ENCODE peak calls at places on chromosomes 2 and 18, in seven cellular contexts. M is adrenal gland, T is A549, E is K562, G is heart right ventricle, I is BE2C, H is prostate gland. N is an unnamed sample. For H3K4me1, the result is how much of the 10 kb centered on the place peaks cover.

GRCh38 chr2:202140522-202141292 is 67.7 kb downstream of the KIAA2012 start:
- DNase-seq in E (no peak), M (no peak), H (no peak), I (peak), G (no peak), T (no peak), N (no peak)

GRCh38 chr2:149612122-149612521 is 24.5 kb upstream of the MMADHC start:
- DNase-seq in M (no peak), T (no peak), E (no peak), G (no peak), I (no peak), H (peak), N (no peak)

GRCh38 chr2:165406053-165406628 is 63.4 kb upstream of the CSRNP3 start:
- DNase-seq in M (no peak), H (no peak), I (no peak), T (no peak), G (no peak), E (no peak), N (no peak)

GRCh38 chr2:63790913-63791312 is 50.8 kb upstream of the UGP2 start:
- DNase-seq in T (peak), H (no peak), G (no peak), E (no peak), M (no peak), I (no peak), N (no peak)

GRCh38 chr2:21501344-21502027 is 377.7 kb downstream of the TDRD15 start:
- DNase-seq in I (peak), G (no peak), M (no peak), T (no peak), E (no peak), H (no peak), N (no peak)

GRCh38 chr2:174760845-174761473 is 3.3 kb downstream of the CHRNA1 start:
- DNase-seq in G (no peak), T (no peak), I (no peak), E (no peak), H (no peak), M (no peak), N (no peak)

GRCh38 chr2:234414591-234414990 is 82.3 kb downstream of the ARL4C start:
- DNase-seq in E (no peak), I (no peak), T (no peak), M (no peak), G (no peak), H (no peak), N (no peak)

GRCh38 chr2:178891265-178891958 is 84.2 kb upstream of the TTN start:
- DNase-seq in G (peak), E (peak), M (peak), H (peak), T (peak), I (peak), N (peak)

GRCh38 chr18:46715062-46715461 is 41.8 kb downstream of the ST8SIA5 start:
- DNase-seq in T (no peak), E (no peak), M (no peak), I (no peak), H (no peak), G (no peak), N (no peak)

GRCh38 chr2:161237397-161238263 is 70.6 kb upstream of the PSMD14 start:
- DNase-seq in E (no peak), M (peak), H (no peak), G (peak), T (no peak), I (peak), N (peak)

GRCh38 chr2:229270551-229271410 is at the start of gene PID1:
- DNase-seq in G (no peak), M (peak), T (peak), E (no peak), I (no peak), H (no peak), N (peak)

GRCh38 chr2:120599656-120600055 is 136.0 kb upstream of the GLI2 start:
- DNase-seq in E (no peak), H (no peak), G (no peak), I (no peak), M (no peak), T (no peak), N (no peak)

GRCh38 chr2:105468655-105469042 is 69.8 kb upstream of the FHL2 start:
- DNase-seq in I (no peak), G (no peak), M (no peak), T (no peak), E (no peak), H (no peak), N (no peak)

GRCh38 chr18:13159579-13159978 is 59.0 kb upstream of the LDLRAD4 start:
- DNase-seq in H (no peak), E (peak), G (peak), M (no peak), T (peak), I (peak), N (no peak)

GRCh38 chr2:18536100-18536499 is 24.4 kb downstream of the RDH14 start:
- DNase-seq in M (no peak), I (no peak), E (no peak), T (no peak), G (no peak), H (no peak), N (no peak)

GRCh38 chr18:13220326-13220991 is 1.9 kb downstream of the LDLRAD4 start:
- DNase-seq in G (peak), M (no peak), T (no peak), H (no peak), E (no peak), I (no peak), N (peak)

GRCh38 chr2:46294185-46294836 is 2.9 kb upstream of the EPAS1 start:
- DNase-seq in T (peak), G (no peak), M (no peak), I (peak), H (no peak), E (peak), N (peak)

GRCh38 chr18:21117385-21118135 is 5.9 kb upstream of the ROCK1 start:
- DNase-seq in E (no peak), I (no peak), T (no peak), G (no peak), H (no peak), M (no peak), N (no peak)
- H3K4me3 ChIP-seq in E (no peak), I (no peak), T (no peak), G (no peak), H (no peak), M (no peak), N (no peak)

DNA sequence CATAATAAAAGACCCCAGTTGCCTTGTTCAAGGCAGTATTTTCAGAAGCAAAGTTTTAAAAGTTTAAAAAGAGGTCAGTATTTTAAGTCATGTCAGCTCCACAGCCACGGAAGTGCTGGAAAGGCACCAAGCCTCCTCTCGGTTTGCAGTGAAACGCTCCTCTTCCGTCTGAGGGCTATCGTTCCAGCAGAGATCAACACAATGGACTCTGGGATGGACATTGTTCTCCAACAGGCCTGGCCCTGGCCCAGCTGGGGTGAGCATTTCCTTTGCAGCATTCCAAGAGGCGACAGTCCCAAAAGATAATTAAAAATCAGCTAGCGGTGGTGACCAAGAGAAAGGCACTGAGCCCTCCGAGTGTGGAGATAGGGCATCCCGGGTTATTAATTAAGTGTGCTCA is 96.0 kb upstream of the LCLAT1 start:
- DNase-seq in G (peak), I (no peak), E (no peak), T (no peak), M (no peak), H (no peak), N (no peak)
- H3K4me1 ChIP-seq in G (under half), I (under half), E (under half), T (under half), M (under half), H (under half), N (under half)

GRCh38 chr2:238861766-238862315 is 14.0 kb downstream of the TWIST2 start:
- DNase-seq in H (no peak), E (no peak), T (no peak), G (no peak), M (no peak), I (no peak), N (no peak)

GRCh38 chr2:238863231-238863630 is 15.3 kb downstream of the TWIST2 start:
- DNase-seq in E (no peak), T (no peak), M (no peak), I (no peak), H (no peak), G (no peak), N (no peak)

GRCh38 chr2:238859636-238860347 is 11.9 kb downstream of the TWIST2 start:
- DNase-seq in G (no peak), H (no peak), E (no peak), T (no peak), M (no peak), I (no peak), N (no peak)

GRCh38 chr2:238862701-238863100 is 14.8 kb downstream of the TWIST2 start:
- DNase-seq in I (no peak), G (no peak), H (no peak), M (no peak), E (no peak), T (no peak), N (no peak)

DNA sequence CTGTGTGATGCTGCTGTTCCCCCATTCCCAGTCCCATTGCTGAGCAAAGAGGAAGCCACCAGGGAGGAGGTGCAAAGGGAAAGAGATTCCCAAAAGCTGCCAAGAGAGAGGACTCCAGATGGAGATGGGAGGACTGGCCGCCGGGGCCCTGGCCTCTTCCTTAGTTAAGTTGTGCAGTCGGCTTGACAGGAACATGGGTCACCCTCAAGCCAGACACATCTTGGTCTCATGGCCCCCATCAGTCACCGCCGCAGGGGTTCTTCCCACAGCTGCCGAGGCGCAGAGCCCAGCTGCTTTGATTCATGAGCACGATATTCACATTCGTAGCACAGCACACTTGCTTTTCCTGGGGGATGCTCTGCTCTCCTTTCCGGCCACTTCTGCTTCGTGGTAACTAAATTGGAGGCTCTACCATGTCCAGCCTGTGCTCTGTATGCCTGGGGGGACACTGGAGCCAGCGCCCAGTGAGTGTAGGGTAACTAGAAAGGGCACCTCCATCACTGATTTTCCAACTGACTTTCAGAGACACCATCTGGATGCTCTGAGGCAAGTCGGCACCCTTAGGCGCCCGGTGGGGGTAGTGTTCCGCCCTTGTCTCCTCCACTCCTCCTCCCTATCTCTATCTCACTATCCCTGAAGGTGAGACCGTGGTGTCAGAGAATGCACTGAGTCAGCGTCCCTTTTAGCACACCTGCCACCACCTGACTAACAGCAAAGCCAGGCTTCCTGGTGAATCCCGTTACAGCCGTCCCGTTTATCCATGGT is 13.3 kb downstream of the TWIST2 start:
- DNase-seq in H (no peak), M (no peak), T (no peak), I (no peak), G (no peak), E (no peak), N (no peak)
- H3K4me3 ChIP-seq in H (no peak), M (no peak), T (no peak), I (no peak), G (no peak), E (no peak), N (no peak)

GRCh38 chr2:98476192-98476868 is 31.7 kb downstream of the INPP4A start:
- DNase-seq in T (no peak), M (no peak), H (peak), G (no peak), E (no peak), I (peak), N (peak)

GRCh38 chr2:98477506-98477905 is 32.8 kb downstream of the INPP4A start:
- DNase-seq in E (no peak), T (no peak), I (no peak), G (no peak), H (no peak), M (no peak), N (no peak)

GRCh38 chr2:98478861-98479770 is 34.5 kb downstream of the INPP4A start:
- DNase-seq in I (no peak), M (no peak), G (no peak), T (no peak), E (no peak), H (no peak), N (no peak)

GRCh38 chr2:98477036-98477435 is 32.4 kb downstream of the INPP4A start:
- DNase-seq in E (no peak), G (no peak), T (no peak), I (no peak), M (no peak), H (no peak), N (no peak)

DNA sequence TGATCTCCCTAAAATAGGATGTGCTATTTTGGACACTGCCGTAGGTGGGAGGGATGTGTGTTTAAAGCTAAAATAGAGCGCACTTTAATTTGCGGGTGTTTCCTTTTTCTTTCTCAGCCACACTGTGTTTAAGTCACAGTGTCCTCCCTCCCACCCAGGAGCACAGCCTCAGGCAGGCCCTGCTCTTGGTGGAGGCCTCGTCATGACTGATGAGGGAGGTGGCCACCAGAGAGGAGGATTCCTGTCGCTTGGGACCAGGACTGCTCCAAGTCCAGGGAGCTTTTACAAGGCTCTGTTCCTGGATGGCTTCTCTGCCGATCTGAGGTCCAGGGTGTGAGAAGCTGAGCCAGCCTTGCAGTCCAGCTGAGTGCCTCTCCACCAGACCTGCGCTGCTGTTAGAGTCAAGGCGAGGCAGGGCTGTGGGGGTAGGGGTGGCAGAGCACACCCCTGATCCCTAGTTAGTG is 33.5 kb downstream of the INPP4A start:
- DNase-seq in H (no peak), T (no peak), M (no peak), I (no peak), E (no peak), G (no peak), N (no peak)
- H3K4me1 ChIP-seq in H (under half), T (under half), M (under half), I (under half), E (under half), G (half or more), N (under half)

GRCh38 chr2:74516070-74516633 is 1.9 kb downstream of the TLX2 start:
- DNase-seq in E (peak), M (peak), G (peak), I (no peak), T (no peak), H (no peak), N (peak)

GRCh38 chr2:74516650-74517049 is 2.4 kb downstream of the TLX2 start:
- DNase-seq in T (no peak), I (no peak), M (no peak), G (no peak), E (no peak), H (no peak), N (no peak)

GRCh38 chr2:74513605-74514367 is 464 bp upstream of the TLX2 start:
- DNase-seq in G (no peak), I (peak), M (no peak), E (no peak), H (no peak), T (no peak), N (no peak)

GRCh38 chr2:74514368-74515270 is at the start of gene TLX2:
- DNase-seq in T (no peak), G (no peak), M (no peak), H (no peak), I (no peak), E (no peak), N (no peak)

DNA sequence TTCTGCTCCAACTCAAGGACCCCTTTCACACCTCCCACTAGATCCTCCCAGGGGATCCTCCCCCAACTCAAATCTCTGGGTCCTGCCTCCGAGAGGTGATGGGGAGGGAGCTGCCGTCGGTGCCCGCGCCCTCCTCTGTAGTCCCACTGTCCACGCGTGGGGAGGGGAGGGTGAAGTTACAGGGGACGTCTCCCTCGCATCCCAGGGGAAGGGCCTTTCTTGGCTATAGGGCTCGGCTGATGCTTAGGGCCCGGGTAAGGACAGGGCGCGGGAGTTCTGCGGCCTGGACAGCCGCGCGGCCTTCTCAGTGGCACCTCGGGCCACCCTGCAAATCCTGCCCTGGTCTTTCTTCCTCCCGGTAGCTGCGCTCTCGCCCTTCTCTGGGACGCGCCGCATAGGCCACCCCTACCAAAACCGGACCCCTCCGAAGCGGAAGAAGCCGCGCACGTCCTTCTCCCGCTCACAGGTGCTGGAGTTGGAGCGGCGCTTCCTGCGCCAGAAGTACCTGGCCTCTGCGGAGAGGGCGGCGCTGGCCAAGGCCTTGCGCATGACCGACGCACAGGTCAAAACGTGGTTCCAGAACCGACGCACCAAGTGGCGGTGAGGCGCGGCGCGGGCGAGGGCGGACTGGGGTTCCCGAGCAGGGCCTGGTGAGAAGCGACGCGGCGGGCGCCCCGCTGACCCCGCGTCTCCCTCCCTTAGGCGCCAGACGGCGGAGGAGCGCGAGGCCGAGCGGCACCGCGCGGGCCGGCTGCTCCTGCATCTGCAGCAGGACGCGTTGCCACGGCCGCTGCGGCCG is 1.2 kb downstream of the TLX2 start:
- DNase-seq in E (no peak), G (no peak), M (no peak), H (no peak), I (no peak), T (no peak), N (no peak)
- H3K4me3 ChIP-seq in E (no peak), G (peak), M (no peak), H (no peak), I (peak), T (no peak), N (peak)

GRCh38 chr18:47926101-47926850 is 4.2 kb downstream of the SMAD2 start:
- DNase-seq in H (no peak), M (no peak), I (no peak), G (no peak), T (no peak), E (peak), N (no peak)
- H3K4me1 ChIP-seq in H (under half), M (under half), I (under half), G (under half), T (half or more), E (under half), N (under half)

DNA sequence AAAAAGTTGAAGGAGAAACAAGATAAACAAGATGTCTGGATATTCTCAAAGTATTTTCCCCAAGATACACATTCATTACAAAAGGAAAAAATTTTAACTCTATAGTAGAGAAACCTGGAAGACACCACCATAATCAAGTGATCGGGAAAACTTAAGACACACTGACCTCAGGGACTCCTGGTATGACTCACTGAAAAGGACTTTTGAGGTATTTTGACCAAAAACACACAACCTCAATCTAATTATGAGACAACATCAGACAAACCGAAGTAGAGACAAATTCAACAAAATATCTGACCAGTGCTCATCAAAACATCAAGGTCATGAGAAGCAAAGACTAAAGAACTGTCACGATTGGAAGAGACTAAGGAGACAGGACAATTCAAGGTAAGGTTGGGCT is 34.7 kb downstream of the LPIN2 start:
- DNase-seq in I (no peak), G (no peak), T (no peak), H (no peak), E (no peak), M (no peak), N (no peak)
- H3K4me3 ChIP-seq in I (no peak), G (no peak), T (no peak), H (no peak), E (no peak), M (no peak), N (no peak)